ENCODE peak calls at places on chromosome 10, in five cellular contexts. O, F, N, W and E are unnamed samples. For H3K4me1, the result is how much of the 10 kb centered on the place peaks cover.

GRCh38 chr10:84613336-84614021 is 285.1 kb downstream of the CCSER2 start:
- DNase-seq in N (peak), O (peak), W (peak), F (peak), E (peak)

GRCh38 chr10:87646920-87647319 is 12.8 kb upstream of the PAPSS2 start:
- DNase-seq in N (no peak), O (no peak), F (no peak), W (no peak), E (no peak)

GRCh38 chr10:133248334-133248715 is 10.7 kb downstream of the VENTX start:
- DNase-seq in F (no peak), W (no peak), N (no peak), O (no peak), E (no peak)

GRCh38 chr10:48475943-48476278 is 129.0 kb downstream of the ARHGAP22 start:
- DNase-seq in O (no peak), N (no peak), W (no peak), F (no peak), E (no peak)

GRCh38 chr10:91349381-91349780 is 60.8 kb upstream of the HECTD2 start:
- DNase-seq in F (peak), O (no peak), W (no peak), N (no peak), E (peak)

GRCh38 chr10:78641693-78642092 is 427.1 kb upstream of the ZMIZ1 start:
- DNase-seq in O (no peak), N (no peak), F (no peak), W (no peak), E (no peak)

GRCh38 chr10:13526952-13527863 is 1.6 kb downstream of the BEND7 start:
- DNase-seq in N (peak), W (peak), O (peak), F (peak), E (peak)

GRCh38 chr10:60099998-60100747 is 193.8 kb upstream of the CCDC6 start:
- DNase-seq in W (peak), O (peak), N (peak), F (peak), E (peak)

GRCh38 chr10:3111626-3112220 is 44.4 kb downstream of the PFKP start:
- DNase-seq in O (no peak), F (no peak), N (no peak), W (no peak), E (peak)

GRCh38 chr10:66639351-66639750 is 286.5 kb upstream of the LRRTM3 start:
- DNase-seq in F (no peak), O (no peak), W (no peak), N (no peak), E (no peak)

GRCh38 chr10:63862860-63863259 is 341.7 kb downstream of the REEP3 start:
- DNase-seq in F (no peak), W (no peak), N (no peak), O (no peak), E (no peak)

GRCh38 chr10:102614888-102615287 is 29.4 kb upstream of the TRIM8 start:
- DNase-seq in W (no peak), N (no peak), O (no peak), F (no peak), E (no peak)

GRCh38 chr10:94225589-94225988 is 137.2 kb downstream of the NOC3L start:
- DNase-seq in N (peak), F (no peak), O (no peak), W (no peak), E (peak)

GRCh38 chr10:69146756-69147155 is 22.8 kb downstream of the VPS26A start:
- DNase-seq in O (no peak), F (no peak), N (no peak), W (no peak), E (no peak)

GRCh38 chr10:25174461-25175230 is at the start of gene GPR158:
- DNase-seq in N (peak), W (peak), F (peak), O (peak), E (peak)

GRCh38 chr10:110382695-110383094 is 78.0 kb upstream of the SMNDC1 start:
- DNase-seq in W (no peak), O (no peak), F (no peak), N (no peak), E (no peak)

GRCh38 chr10:31215052-31215451 is 104.0 kb upstream of the ZEB1 start:
- DNase-seq in O (no peak), W (no peak), F (no peak), N (no peak), E (no peak)

GRCh38 chr10:94279835-94280709 is 82.7 kb downstream of the NOC3L start:
- DNase-seq in W (peak), O (peak), F (peak), N (peak), E (peak)

GRCh38 chr10:11683529-11684320 is 58.5 kb upstream of the ECHDC3 start:
- DNase-seq in W (no peak), O (no peak), F (no peak), N (no peak), E (no peak)

GRCh38 chr10:72764151-72764550 is 72.2 kb downstream of the MCU start:
- DNase-seq in W (no peak), O (no peak), N (no peak), F (no peak), E (peak)

GRCh38 chr10:74963549-74963948 is 137.1 kb downstream of the KAT6B start:
- DNase-seq in W (no peak), F (no peak), O (no peak), N (no peak), E (no peak)

GRCh38 chr10:71805776-71806705 is 32.7 kb upstream of the VSIR start:
- DNase-seq in N (peak), O (peak), W (peak), F (peak), E (no peak)

GRCh38 chr10:88138319-88138848 is 275.0 kb downstream of the PTEN start:
- DNase-seq in W (no peak), N (no peak), O (no peak), F (peak), E (no peak)

GRCh38 chr10:24133839-24134238 is 75.1 kb upstream of the KIAA1217 start:
- DNase-seq in F (peak), O (no peak), N (no peak), W (no peak), E (no peak)

GRCh38 chr10:59098387-59098786 is 78.1 kb upstream of the PHYHIPL start:
- DNase-seq in O (no peak), F (peak), W (no peak), N (no peak), E (peak)

GRCh38 chr10:49285232-49285631 is 13.7 kb upstream of the C10orf71 start:
- DNase-seq in W (no peak), N (no peak), F (no peak), O (no peak), E (peak)

GRCh38 chr10:62050941-62051433 is 149.5 kb downstream of the ARID5B start:
- DNase-seq in W (peak), O (no peak), F (peak), N (peak), E (peak)

GRCh38 chr10:62049815-62050626 is 148.5 kb downstream of the ARID5B start:
- DNase-seq in O (no peak), W (no peak), F (no peak), N (no peak), E (peak)

GRCh38 chr10:62052276-62052675 is 150.8 kb downstream of the ARID5B start:
- DNase-seq in O (no peak), F (no peak), W (no peak), N (no peak), E (no peak)

GRCh38 chr10:62048919-62049636 is 147.6 kb downstream of the ARID5B start:
- DNase-seq in W (no peak), F (peak), N (peak), O (peak), E (peak)

DNA sequence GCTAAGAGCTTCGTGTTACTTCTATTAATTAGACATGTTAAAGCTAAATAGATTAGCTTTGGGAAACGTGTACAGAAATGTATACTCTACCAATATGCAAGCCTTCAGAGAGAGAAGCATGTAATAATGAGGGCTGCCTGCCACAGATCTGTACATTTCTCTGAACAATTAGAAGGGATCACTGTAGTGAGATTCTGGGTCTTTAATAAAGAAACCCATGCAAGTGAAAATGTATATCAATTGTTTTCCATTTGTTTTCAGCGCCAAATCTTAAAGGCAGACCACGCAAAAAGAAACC is 149.1 kb downstream of the ARID5B start:
- DNase-seq in F (no peak), O (no peak), N (no peak), W (no peak), E (no peak)
- H3K4me1 ChIP-seq in F (under half), O (under half), N (under half), W (under half), E (half or more)

DNA sequence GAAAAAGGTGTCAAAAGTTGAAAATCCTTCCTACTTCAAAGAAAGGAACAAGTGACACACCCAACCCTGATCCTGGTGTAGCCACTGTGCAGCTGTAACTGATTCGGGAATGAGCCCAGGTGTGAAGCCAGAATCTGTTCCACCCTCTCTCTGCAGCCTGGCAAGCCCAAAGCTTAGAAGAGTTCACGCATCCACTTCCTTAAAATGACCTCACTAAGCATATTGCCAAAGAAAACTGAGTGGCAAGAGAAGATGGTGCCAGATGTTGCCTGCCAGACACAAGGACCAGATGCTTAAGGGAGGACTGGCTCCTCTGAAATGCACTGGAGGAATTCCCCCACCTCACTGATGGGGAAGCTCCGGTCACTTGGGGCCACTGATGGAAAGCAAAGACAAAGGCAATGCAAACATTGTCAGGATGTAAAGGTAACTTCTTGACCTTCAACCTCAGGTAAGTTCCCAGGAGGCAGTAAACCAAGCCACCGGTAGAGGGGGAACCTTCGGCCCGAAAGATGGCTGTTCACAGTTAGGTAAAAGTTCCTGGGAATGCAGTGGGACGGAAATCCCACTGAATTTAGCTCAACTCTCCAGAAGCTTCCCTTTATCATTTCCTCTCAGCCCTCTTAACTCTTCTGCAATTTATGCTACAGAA is 554.9 kb downstream of the KCNMA1 start:
- DNase-seq in N (peak), F (no peak), O (peak), W (no peak), E (no peak)
- TF ChIP-seq EZH2phosphoT487 in N (no peak), F (no peak), O (no peak), W (no peak), E (no peak)

GRCh38 chr10:117670116-117670515 is 127.6 kb downstream of the EMX2 start:
- DNase-seq in W (no peak), O (no peak), N (no peak), F (no peak), E (no peak)
- H2AFZ ChIP-seq in W (no peak), O (no peak), N (no peak), F (no peak), E (no peak)

GRCh38 chr10:80515511-80515910 is 22.2 kb upstream of the SH2D4B start:
- DNase-seq in O (no peak), F (no peak), W (no peak), N (no peak), E (no peak)

GRCh38 chr10:80513106-80513505 is 24.6 kb upstream of the SH2D4B start:
- DNase-seq in W (no peak), F (no peak), O (no peak), N (no peak), E (no peak)

GRCh38 chr10:80509108-80509402 is 28.6 kb upstream of the SH2D4B start:
- DNase-seq in N (no peak), F (no peak), O (no peak), W (no peak), E (no peak)

GRCh38 chr10:80509403-80510161 is 28.1 kb upstream of the SH2D4B start:
- DNase-seq in F (no peak), N (no peak), W (no peak), O (no peak), E (peak)

DNA sequence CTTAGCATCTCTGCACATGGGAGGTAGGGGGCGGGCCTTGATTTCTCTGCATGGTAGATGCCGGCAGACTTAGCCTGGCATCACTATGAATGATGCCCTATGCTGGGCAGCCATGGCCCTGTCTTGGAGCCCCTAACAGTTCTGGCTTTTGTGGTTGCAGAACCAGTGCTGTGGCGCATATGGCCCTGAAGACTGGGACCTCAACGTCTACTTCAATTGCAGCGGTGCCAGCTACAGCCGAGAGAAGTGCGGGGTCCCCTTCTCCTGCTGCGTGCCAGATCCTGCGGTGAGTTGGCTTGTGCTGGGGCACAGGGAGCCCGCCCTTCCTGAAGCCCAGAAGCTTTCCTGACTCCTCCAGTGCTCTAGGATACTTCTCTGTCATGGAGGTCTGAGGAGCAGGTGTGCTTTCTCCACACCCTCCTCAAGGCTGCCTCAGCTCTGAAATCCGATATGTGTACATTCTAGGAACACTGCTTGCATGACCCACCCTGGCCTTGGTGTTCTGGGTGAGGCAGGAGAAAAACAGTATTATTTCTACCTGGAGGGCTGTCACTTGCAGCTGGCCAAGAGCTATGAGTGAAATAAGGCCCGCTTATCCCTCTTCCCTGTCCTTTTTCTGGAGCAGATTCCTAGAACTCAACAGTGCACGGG is 25.6 kb upstream of the SH2D4B start:
- DNase-seq in N (no peak), O (no peak), W (no peak), F (no peak), E (no peak)
- H3K4me1 ChIP-seq in N (under half), O (under half), W (under half), F (under half), E (under half)

GRCh38 chr10:118903251-118903650 is 126.3 kb upstream of the NANOS1 start:
- DNase-seq in F (no peak), O (no peak), N (no peak), W (no peak), E (no peak)

GRCh38 chr10:118904284-118904683 is 125.2 kb upstream of the NANOS1 start:
- DNase-seq in O (no peak), N (no peak), F (no peak), W (no peak), E (no peak)

GRCh38 chr10:118903691-118904090 is 125.8 kb upstream of the NANOS1 start:
- DNase-seq in N (no peak), W (no peak), F (no peak), O (no peak), E (no peak)

GRCh38 chr10:118900617-118901016 is 128.9 kb upstream of the NANOS1 start:
- DNase-seq in N (peak), O (peak), F (no peak), W (no peak), E (no peak)

GRCh38 chr10:118901409-118901808 is 128.1 kb upstream of the NANOS1 start:
- DNase-seq in N (no peak), F (no peak), W (no peak), O (peak), E (no peak)
- TF ChIP-seq EZH2phosphoT487 in N (no peak), F (no peak), W (no peak), O (no peak), E (no peak)

GRCh38 chr10:10421071-10421470 is 596.6 kb upstream of the CELF2 start:
- DNase-seq in O (no peak), N (no peak), W (no peak), F (no peak), E (no peak)

DNA sequence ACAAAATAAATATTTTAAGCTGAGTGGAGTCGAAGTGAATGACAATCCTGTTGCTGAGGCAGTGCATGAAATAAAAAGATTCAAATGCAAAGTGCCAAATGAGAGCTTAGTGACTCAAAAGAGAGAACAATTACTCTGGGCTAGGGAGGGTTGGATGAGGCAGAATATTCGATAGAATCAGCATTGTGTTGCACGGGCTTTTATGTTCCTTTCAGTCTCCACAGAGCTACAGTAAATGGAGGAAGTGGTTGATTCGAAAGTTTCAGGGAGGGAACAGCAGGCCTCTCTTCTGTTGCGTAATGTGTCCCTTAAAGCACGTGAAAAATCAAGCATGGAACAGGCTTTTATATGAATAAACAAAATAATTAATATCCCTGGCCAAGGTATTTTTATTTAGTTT is 599.3 kb upstream of the CELF2 start:
- DNase-seq in W (no peak), O (no peak), N (peak), F (no peak), E (no peak)
- H2AFZ ChIP-seq in W (no peak), O (peak), N (peak), F (no peak), E (no peak)